ENCODE peak calls at places on chromosomes 5 and 9, in four cellular contexts. W is WTC11, A is K562, Q is A549. C is an unnamed sample.

GRCh38 chr9:18208166-18209059 is 265.5 kb upstream of the ADAMTSL1 start:
- DNase-seq in W (peak), A (no peak), Q (peak), C (peak)

GRCh38 chr5:159290741-159291140 is 27.7 kb downstream of the UBLCP1 start:
- DNase-seq in W (no peak), A (no peak), Q (no peak), C (no peak)

GRCh38 chr5:107542428-107542827 is 128.3 kb downstream of the EFNA5 start:
- DNase-seq in W (no peak), A (no peak), Q (peak), C (peak)

GRCh38 chr9:130443840-130444492 is 795 bp upstream of the ASS1 start:
- DNase-seq in W (no peak), A (no peak), Q (no peak), C (no peak)

GRCh38 chr5:168747987-168748777 is 169.0 kb upstream of the PANK3 start:
- DNase-seq in W (peak), A (peak), Q (peak), C (peak)

GRCh38 chr9:108316066-108316465 is 539.7 kb downstream of the ACTL7B start:
- DNase-seq in W (no peak), A (no peak), Q (no peak), C (no peak)

GRCh38 chr5:88393721-88394530 is 125.3 kb upstream of the TMEM161B start:
- DNase-seq in W (no peak), A (no peak), Q (no peak), C (no peak)

GRCh38 chr5:151719228-151719861 is 32.6 kb upstream of the SPARC start:
- DNase-seq in W (peak), A (no peak), Q (no peak), C (peak)

GRCh38 chr9:27590636-27591035 is 17.4 kb upstream of the C9orf72 start:
- DNase-seq in W (no peak), A (no peak), Q (no peak), C (no peak)

GRCh38 chr5:9892696-9893095 is 262.5 kb upstream of the TAS2R1 start:
- DNase-seq in W (no peak), A (no peak), Q (no peak), C (no peak)

GRCh38 chr5:38595149-38595725 is 38.8 kb upstream of the LIFR start:
- DNase-seq in W (no peak), A (no peak), Q (no peak), C (no peak)

GRCh38 chr5:93348231-93348630 is 232.8 kb downstream of the NR2F1-AS1 start:
- DNase-seq in W (no peak), A (no peak), Q (no peak), C (no peak)

GRCh38 chr5:175353876-175354275 is 90.1 kb downstream of the DRD1 start:
- DNase-seq in W (no peak), A (no peak), Q (no peak), C (no peak)

GRCh38 chr9:38380872-38381534 is 11.5 kb upstream of the ALDH1B1 start:
- DNase-seq in W (no peak), A (peak), Q (peak), C (peak)

GRCh38 chr9:81804306-81804705 is 115.0 kb upstream of the TLE1 start:
- DNase-seq in W (no peak), A (no peak), Q (no peak), C (no peak)

GRCh38 chr5:174872271-174872670 is 147.9 kb downstream of the MSX2 start:
- DNase-seq in W (no peak), A (no peak), Q (no peak), C (no peak)

GRCh38 chr9:125989524-125990180 is 242.5 kb downstream of the PBX3 start:
- DNase-seq in W (no peak), A (no peak), Q (no peak), C (no peak)

GRCh38 chr5:43432486-43433365 is 20.5 kb upstream of the CCL28 start:
- DNase-seq in W (no peak), A (no peak), Q (peak), C (peak)

GRCh38 chr9:14006586-14007198 is 307.2 kb downstream of the NFIB start:
- DNase-seq in W (no peak), A (no peak), Q (no peak), C (no peak)

GRCh38 chr5:14628346-14628745 is 36.2 kb upstream of the OTULIN start:
- DNase-seq in W (peak), A (peak), Q (peak), C (peak)

GRCh38 chr9:34554211-34555001 is 31.6 kb upstream of the ENHO start:
- DNase-seq in W (no peak), A (no peak), Q (no peak), C (no peak)

GRCh38 chr5:80246995-80247729 is 8.7 kb downstream of the SERINC5 start:
- DNase-seq in W (no peak), A (peak), Q (peak), C (peak)

GRCh38 chr9:36008774-36009300 is 27.9 kb upstream of the RECK start:
- DNase-seq in W (peak), A (peak), Q (peak), C (peak)

GRCh38 chr9:89430995-89431394 is 66.9 kb downstream of the SEMA4D start:
- DNase-seq in W (no peak), A (no peak), Q (no peak), C (no peak)

GRCh38 chr5:100834519-100834918 is 68.6 kb downstream of the ST8SIA4 start:
- DNase-seq in W (no peak), A (no peak), Q (no peak), C (no peak)

GRCh38 chr5:138082033-138082432 is 1.8 kb upstream of the WNT8A start:
- DNase-seq in W (peak), A (no peak), Q (no peak), C (peak)

DNA sequence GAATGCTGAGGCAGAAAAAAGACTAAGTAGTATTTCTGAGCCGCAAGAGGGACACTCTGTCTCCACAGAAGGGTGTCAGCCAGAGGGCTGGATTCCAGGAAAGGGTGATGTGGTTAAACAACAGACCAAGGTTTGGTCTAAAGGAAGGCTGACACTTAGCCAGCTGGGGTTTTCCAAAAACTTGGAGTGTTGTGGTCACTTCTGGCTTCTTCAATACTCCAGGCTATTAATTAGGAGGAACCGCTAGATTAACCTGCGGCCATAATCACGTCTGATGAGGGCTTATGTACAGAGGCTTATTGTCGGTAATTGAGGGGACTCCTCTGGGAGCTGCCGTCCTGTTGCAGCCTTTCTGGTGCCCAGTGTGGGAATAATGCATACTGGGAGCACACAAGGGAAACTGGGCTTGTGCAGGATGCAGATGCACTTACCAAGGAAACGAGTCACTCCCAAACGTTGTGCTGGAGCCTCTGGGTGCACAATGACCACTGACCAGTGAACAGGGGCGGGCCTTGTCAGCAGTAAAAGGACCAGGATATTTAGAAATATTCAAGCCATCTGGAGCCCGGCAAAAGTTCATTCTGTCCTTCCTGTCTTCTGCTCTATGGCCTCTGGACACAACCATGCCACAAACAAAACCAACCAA is 70.2 kb upstream of the TUT7 start:
- DNase-seq in W (no peak), A (no peak), Q (no peak), C (no peak)
- TF ChIP-seq NR3C1 in W (no peak), A (no peak), Q (no peak), C (no peak)

DNA sequence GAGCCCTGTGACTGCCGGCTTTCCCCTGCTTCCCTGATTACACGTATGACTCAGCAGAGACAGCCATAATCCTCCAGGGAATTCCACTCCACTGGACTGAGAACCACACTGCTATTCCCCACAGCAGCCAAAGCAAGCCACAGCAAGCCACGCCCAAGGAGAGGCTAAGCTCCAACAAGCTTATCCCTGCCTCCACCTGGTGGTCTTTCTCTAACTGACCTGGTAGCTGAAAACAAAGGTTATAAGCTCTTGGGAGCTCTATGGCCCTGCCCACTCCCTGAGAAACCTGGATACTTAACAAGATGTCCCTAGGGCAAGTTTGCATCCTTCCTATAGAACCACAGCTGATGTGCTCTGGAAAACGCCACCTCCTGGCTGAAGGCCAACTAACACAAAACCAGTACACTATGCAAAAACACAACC is 613.7 kb upstream of the CDH18 start:
- DNase-seq in W (peak), A (no peak), Q (no peak), C (no peak)
- TF ChIP-seq NR3C1 in W (no peak), A (no peak), Q (no peak), C (no peak)

DNA sequence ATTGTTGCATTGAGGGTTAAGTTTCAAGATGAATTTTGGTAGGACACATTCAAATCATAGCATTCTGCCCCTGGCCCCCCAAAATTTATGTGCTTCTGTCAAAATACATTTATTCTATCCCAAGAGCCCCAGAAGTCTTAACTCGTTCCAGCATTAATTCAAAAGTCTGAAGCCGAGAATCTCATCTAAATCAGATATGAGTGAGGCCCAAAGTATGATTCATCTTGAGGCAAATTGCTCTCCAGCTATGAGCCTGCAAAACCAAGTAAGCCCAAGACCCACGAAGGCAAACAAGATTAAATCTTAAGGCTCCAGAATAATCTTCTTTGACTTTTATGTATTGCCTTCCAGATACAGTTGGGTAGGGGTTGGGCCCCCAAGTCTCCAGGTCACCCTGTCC is 19.2 kb downstream of the TNPO1 start:
- DNase-seq in W (no peak), A (no peak), Q (no peak), C (no peak)
- TF ChIP-seq NR3C1 in W (no peak), A (no peak), Q (no peak), C (no peak)

GRCh38 chr9:113590991-113591898 is 127.7 kb downstream of the RGS3 start:
- DNase-seq in W (peak), A (peak), Q (peak), C (peak)
- TF ChIP-seq NR3C1 in W (no peak), A (no peak), Q (no peak), C (no peak)

GRCh38 chr9:113876806-113877236 is 712 bp downstream of the ZNF618 start:
- DNase-seq in W (no peak), A (no peak), Q (no peak), C (no peak)

GRCh38 chr9:113873926-113874325 is 2.2 kb upstream of the ZNF618 start:
- DNase-seq in W (no peak), A (no peak), Q (no peak), C (no peak)

GRCh38 chr9:113875420-113875916 is 641 bp upstream of the ZNF618 start:
- DNase-seq in W (no peak), A (no peak), Q (peak), C (no peak)

GRCh38 chr9:113873446-113873845 is 2.7 kb upstream of the ZNF618 start:
- DNase-seq in W (no peak), A (no peak), Q (no peak), C (no peak)

DNA sequence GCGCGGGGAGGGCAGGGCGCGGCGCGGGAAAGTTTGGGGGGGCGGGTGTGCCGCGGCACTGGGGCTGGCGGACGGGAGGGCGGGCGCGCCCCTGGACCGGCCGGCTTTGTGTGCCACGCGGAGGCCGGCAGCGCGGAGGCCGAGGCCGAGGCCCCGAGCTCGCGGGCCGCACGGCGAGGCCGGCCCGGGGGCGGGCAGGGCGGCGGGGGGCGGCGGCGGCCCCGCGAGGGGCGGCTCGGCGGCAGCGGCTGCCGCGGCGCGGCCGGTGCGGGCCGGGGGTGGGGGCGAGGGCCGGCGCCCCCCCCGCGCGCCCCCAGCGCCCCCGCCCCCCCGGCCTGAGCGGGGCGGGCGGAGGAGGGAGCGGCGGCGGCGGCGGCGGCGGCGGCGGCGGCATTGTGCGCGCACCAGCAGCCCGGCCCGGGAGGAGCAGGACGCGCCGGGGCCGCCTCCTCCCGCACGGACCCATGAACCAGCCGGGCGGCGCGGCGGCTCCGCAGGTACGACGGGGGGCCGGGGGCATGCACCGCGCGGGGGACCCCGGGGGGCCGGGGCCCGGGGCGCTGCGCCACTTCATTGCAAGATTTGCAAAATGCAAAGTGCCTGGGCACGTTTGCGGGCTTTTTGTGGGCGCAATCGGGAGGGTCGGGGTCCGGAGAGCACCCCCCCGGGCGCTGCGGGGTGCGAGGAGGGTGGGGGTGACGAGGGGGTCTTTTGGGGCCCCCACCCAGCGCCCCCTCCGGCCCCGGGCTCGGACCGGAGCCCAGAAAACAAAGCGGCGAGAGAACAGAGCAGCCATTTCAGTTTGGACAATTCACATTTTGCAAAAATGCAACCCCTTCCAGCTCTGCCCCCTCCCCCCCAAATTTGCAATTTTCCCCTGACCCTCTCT is at the start of gene ZNF618:
- DNase-seq in W (peak), A (peak), Q (peak), C (no peak)
- TF ChIP-seq NR3C1 in W (no peak), A (no peak), Q (no peak), C (no peak)

GRCh38 chr9:135123145-135123544 is 35.7 kb downstream of the OLFM1 start:
- DNase-seq in W (no peak), A (no peak), Q (no peak), C (no peak)

GRCh38 chr9:135122316-135122715 is 34.8 kb downstream of the OLFM1 start:
- DNase-seq in W (no peak), A (no peak), Q (no peak), C (no peak)

GRCh38 chr9:135116892-135117680 is 29.6 kb downstream of the OLFM1 start:
- DNase-seq in W (no peak), A (no peak), Q (no peak), C (no peak)

GRCh38 chr9:135119496-135120064 is 32.1 kb downstream of the OLFM1 start:
- DNase-seq in W (no peak), A (no peak), Q (no peak), C (no peak)

DNA sequence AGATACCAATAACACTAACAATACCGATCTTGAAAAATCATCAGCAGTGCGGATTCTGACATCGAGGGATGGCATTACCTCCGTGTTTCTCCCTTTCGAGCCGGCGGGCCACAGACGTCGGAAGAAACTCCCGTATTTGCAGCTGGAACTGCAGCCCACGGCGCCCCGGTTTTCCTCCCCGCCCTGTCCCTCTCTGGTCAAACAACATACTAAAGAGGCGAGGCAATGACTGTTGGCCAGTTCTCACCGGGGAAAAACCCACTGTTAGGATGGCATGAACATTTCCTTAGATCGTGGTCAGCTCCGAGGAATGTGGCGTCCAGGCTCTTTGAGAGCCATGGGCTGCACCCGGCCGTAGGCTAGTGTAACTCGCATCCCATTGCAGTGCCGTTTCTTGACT is 32.8 kb downstream of the OLFM1 start:
- DNase-seq in W (no peak), A (no peak), Q (no peak), C (no peak)
- TF ChIP-seq NR3C1 in W (no peak), A (no peak), Q (no peak), C (no peak)